ENCODE peak calls at places on chromosomes 1 and 21, in eight cellular contexts. One of them, this sample, is unnamed.
A peak's percentile ranks its signal among the peaks of the same experiment; 100 is the strongest.

GRCh38 chr1:33634806-33635205 is 162.4 kb downstream of the ZSCAN20 start:
- DNase-seq in CD8-positive, alpha-beta T cell: peak; percentile 44
- DNase-seq in nephron progenitor cell: peak; percentile 60
- DNase-seq in fibroblast of pulmonary artery: peak; percentile 20
- DNase-seq in fibroblast of mammary gland: peak; percentile 20
- DNase-seq in choroid plexus epithelial cell: peak; percentile 41
- DNase-seq in A673: peak; percentile 61
- DNase-seq in NB4: peak; percentile 50
- DNase-seq in this sample: no peak

GRCh38 chr1:53069265-53069662 is 7.3 kb downstream of the PODN start:
- DNase-seq in CD8-positive, alpha-beta T cell: no peak
- DNase-seq in nephron progenitor cell: no peak
- DNase-seq in fibroblast of pulmonary artery: no peak
- DNase-seq in fibroblast of mammary gland: no peak
- DNase-seq in choroid plexus epithelial cell: no peak
- DNase-seq in A673: no peak
- DNase-seq in NB4: no peak
- DNase-seq in this sample: peak; percentile 4

GRCh38 chr1:30305061-30305460 is 418.3 kb downstream of the MATN1 start:
- DNase-seq in CD8-positive, alpha-beta T cell: no peak
- DNase-seq in nephron progenitor cell: no peak
- DNase-seq in fibroblast of pulmonary artery: no peak
- DNase-seq in fibroblast of mammary gland: no peak
- DNase-seq in choroid plexus epithelial cell: no peak
- DNase-seq in A673: no peak
- DNase-seq in NB4: no peak
- DNase-seq in this sample: no peak

GRCh38 chr1:107140703-107141490 is at the start of gene NTNG1:
- DNase-seq in CD8-positive, alpha-beta T cell: no peak
- DNase-seq in nephron progenitor cell: peak; percentile 51
- DNase-seq in fibroblast of pulmonary artery: no peak
- DNase-seq in fibroblast of mammary gland: no peak
- DNase-seq in choroid plexus epithelial cell: no peak
- DNase-seq in A673: peak; percentile 79
- DNase-seq in NB4: no peak
- DNase-seq in this sample: peak; percentile 47

GRCh38 chr1:2346691-2347408 is 44.5 kb downstream of the MORN1 start:
- DNase-seq in CD8-positive, alpha-beta T cell: no peak
- DNase-seq in nephron progenitor cell: no peak
- DNase-seq in fibroblast of pulmonary artery: no peak
- DNase-seq in fibroblast of mammary gland: no peak
- DNase-seq in choroid plexus epithelial cell: no peak
- DNase-seq in A673: no peak
- DNase-seq in NB4: no peak
- DNase-seq in this sample: no peak

GRCh38 chr1:156805766-156806511 is 10.7 kb downstream of the SH2D2A start:
- DNase-seq in CD8-positive, alpha-beta T cell: no peak
- DNase-seq in nephron progenitor cell: no peak
- DNase-seq in fibroblast of pulmonary artery: peak; percentile 56
- DNase-seq in fibroblast of mammary gland: peak; percentile 96
- DNase-seq in choroid plexus epithelial cell: peak; percentile 87
- DNase-seq in A673: peak; percentile 53
- DNase-seq in NB4: no peak
- DNase-seq in this sample: no peak

GRCh38 chr1:169466259-169467230 is 19.2 kb downstream of the SLC19A2 start:
- DNase-seq in CD8-positive, alpha-beta T cell: no peak
- DNase-seq in nephron progenitor cell: no peak
- DNase-seq in fibroblast of pulmonary artery: peak; percentile 73
- DNase-seq in fibroblast of mammary gland: peak; percentile 61
- DNase-seq in choroid plexus epithelial cell: peak; percentile 70
- DNase-seq in A673: peak; percentile 61
- DNase-seq in NB4: peak; percentile 50
- DNase-seq in this sample: no peak

GRCh38 chr1:9239622-9240401 is 5.2 kb downstream of the H6PD start:
- DNase-seq in CD8-positive, alpha-beta T cell: peak; percentile 65
- DNase-seq in nephron progenitor cell: no peak
- DNase-seq in fibroblast of pulmonary artery: peak; percentile 89
- DNase-seq in fibroblast of mammary gland: peak; percentile 95
- DNase-seq in choroid plexus epithelial cell: peak; percentile 92
- DNase-seq in A673: no peak
- DNase-seq in NB4: peak; percentile 93
- DNase-seq in this sample: no peak

GRCh38 chr1:85356130-85356529 is 79.7 kb upstream of the BCL10 start:
- DNase-seq in CD8-positive, alpha-beta T cell: no peak
- DNase-seq in nephron progenitor cell: no peak
- DNase-seq in fibroblast of pulmonary artery: no peak
- DNase-seq in fibroblast of mammary gland: no peak
- DNase-seq in choroid plexus epithelial cell: no peak
- DNase-seq in A673: peak; percentile 94
- DNase-seq in NB4: no peak
- DNase-seq in this sample: no peak

GRCh38 chr1:221200464-221200863 is 321.2 kb downstream of the HLX start:
- DNase-seq in CD8-positive, alpha-beta T cell: no peak
- DNase-seq in nephron progenitor cell: no peak
- DNase-seq in fibroblast of pulmonary artery: no peak
- DNase-seq in fibroblast of mammary gland: no peak
- DNase-seq in choroid plexus epithelial cell: no peak
- DNase-seq in A673: no peak
- DNase-seq in NB4: no peak
- DNase-seq in this sample: no peak

GRCh38 chr1:201731592-201731991 is 97.4 kb upstream of the IPO9 start:
- DNase-seq in CD8-positive, alpha-beta T cell: no peak
- DNase-seq in nephron progenitor cell: no peak
- DNase-seq in fibroblast of pulmonary artery: no peak
- DNase-seq in fibroblast of mammary gland: no peak
- DNase-seq in choroid plexus epithelial cell: no peak
- DNase-seq in A673: no peak
- DNase-seq in NB4: no peak
- DNase-seq in this sample: no peak

GRCh38 chr1:88061830-88062177 is 622.3 kb upstream of the PKN2 start:
- DNase-seq in CD8-positive, alpha-beta T cell: no peak
- DNase-seq in nephron progenitor cell: no peak
- DNase-seq in fibroblast of pulmonary artery: no peak
- DNase-seq in fibroblast of mammary gland: no peak
- DNase-seq in choroid plexus epithelial cell: peak; percentile 2
- DNase-seq in A673: no peak
- DNase-seq in NB4: no peak
- DNase-seq in this sample: no peak

GRCh38 chr1:15409400-15410222 is at the start of gene EFHD2:
- DNase-seq in CD8-positive, alpha-beta T cell: peak; percentile 85
- DNase-seq in nephron progenitor cell: peak; percentile 86
- DNase-seq in fibroblast of pulmonary artery: peak; percentile 74
- DNase-seq in fibroblast of mammary gland: peak; percentile 63
- DNase-seq in choroid plexus epithelial cell: peak; percentile 78
- DNase-seq in A673: peak; percentile 93
- DNase-seq in NB4: peak; percentile 85
- DNase-seq in this sample: peak; percentile 84

GRCh38 chr21:34009193-34009592 is 64.2 kb upstream of the MRPS6 start:
- DNase-seq in CD8-positive, alpha-beta T cell: no peak
- DNase-seq in nephron progenitor cell: no peak
- DNase-seq in fibroblast of pulmonary artery: no peak
- DNase-seq in fibroblast of mammary gland: no peak
- DNase-seq in choroid plexus epithelial cell: no peak
- DNase-seq in A673: no peak
- DNase-seq in NB4: no peak
- DNase-seq in this sample: no peak

GRCh38 chr1:24216254-24216653 is 29.2 kb upstream of the IFNLR1 start:
- DNase-seq in CD8-positive, alpha-beta T cell: no peak
- DNase-seq in nephron progenitor cell: peak; percentile 45
- DNase-seq in fibroblast of pulmonary artery: no peak
- DNase-seq in fibroblast of mammary gland: no peak
- DNase-seq in choroid plexus epithelial cell: no peak
- DNase-seq in A673: no peak
- DNase-seq in NB4: no peak
- DNase-seq in this sample: no peak

GRCh38 chr1:62685431-62685859 is 2.7 kb downstream of the DOCK7 start:
- DNase-seq in CD8-positive, alpha-beta T cell: no peak
- DNase-seq in nephron progenitor cell: no peak
- DNase-seq in fibroblast of pulmonary artery: peak; percentile 4
- DNase-seq in fibroblast of mammary gland: peak; percentile 41
- DNase-seq in choroid plexus epithelial cell: peak; percentile 16
- DNase-seq in A673: no peak
- DNase-seq in NB4: no peak
- DNase-seq in this sample: no peak

GRCh38 chr1:95118019-95118499 is 904 bp downstream of the TLCD4 start:
- DNase-seq in CD8-positive, alpha-beta T cell: no peak
- DNase-seq in nephron progenitor cell: no peak
- DNase-seq in fibroblast of pulmonary artery: no peak
- DNase-seq in fibroblast of mammary gland: no peak
- DNase-seq in choroid plexus epithelial cell: no peak
- DNase-seq in A673: peak; percentile 12
- DNase-seq in NB4: peak; percentile 7
- DNase-seq in this sample: no peak

GRCh38 chr1:243686149-243686548 is 163.9 kb downstream of the AKT3 start:
- DNase-seq in CD8-positive, alpha-beta T cell: no peak
- DNase-seq in nephron progenitor cell: no peak
- DNase-seq in fibroblast of pulmonary artery: peak; percentile 8
- DNase-seq in fibroblast of mammary gland: peak; percentile 12
- DNase-seq in choroid plexus epithelial cell: peak; percentile 11
- DNase-seq in A673: no peak
- DNase-seq in NB4: no peak
- DNase-seq in this sample: no peak

GRCh38 chr1:47244339-47244862 is 12.4 kb upstream of the TAL1 start:
- DNase-seq in CD8-positive, alpha-beta T cell: no peak
- DNase-seq in nephron progenitor cell: no peak
- DNase-seq in fibroblast of pulmonary artery: no peak
- DNase-seq in fibroblast of mammary gland: no peak
- DNase-seq in choroid plexus epithelial cell: no peak
- DNase-seq in A673: no peak
- DNase-seq in NB4: no peak
- DNase-seq in this sample: no peak

GRCh38 chr1:216562383-216562782 is 139.1 kb upstream of the USH2A start:
- DNase-seq in CD8-positive, alpha-beta T cell: no peak
- DNase-seq in nephron progenitor cell: no peak
- DNase-seq in fibroblast of pulmonary artery: no peak
- DNase-seq in fibroblast of mammary gland: no peak
- DNase-seq in choroid plexus epithelial cell: peak; percentile 21
- DNase-seq in A673: peak; percentile 11
- DNase-seq in NB4: no peak
- DNase-seq in this sample: no peak

GRCh38 chr1:21499283-21499945 is 9.8 kb upstream of the ALPL start:
- DNase-seq in CD8-positive, alpha-beta T cell: no peak
- DNase-seq in nephron progenitor cell: no peak
- DNase-seq in fibroblast of pulmonary artery: no peak
- DNase-seq in fibroblast of mammary gland: no peak
- DNase-seq in choroid plexus epithelial cell: peak; percentile 50
- DNase-seq in A673: no peak
- DNase-seq in NB4: no peak
- DNase-seq in this sample: no peak

GRCh38 chr21:32256873-32257620 is 21.8 kb downstream of the MIS18A start:
- DNase-seq in CD8-positive, alpha-beta T cell: no peak
- DNase-seq in nephron progenitor cell: peak; percentile 14
- DNase-seq in fibroblast of pulmonary artery: peak; percentile 96
- DNase-seq in fibroblast of mammary gland: peak; percentile 90
- DNase-seq in choroid plexus epithelial cell: peak; percentile 92
- DNase-seq in A673: peak; percentile 55
- DNase-seq in NB4: no peak
- DNase-seq in this sample: no peak

DNA sequence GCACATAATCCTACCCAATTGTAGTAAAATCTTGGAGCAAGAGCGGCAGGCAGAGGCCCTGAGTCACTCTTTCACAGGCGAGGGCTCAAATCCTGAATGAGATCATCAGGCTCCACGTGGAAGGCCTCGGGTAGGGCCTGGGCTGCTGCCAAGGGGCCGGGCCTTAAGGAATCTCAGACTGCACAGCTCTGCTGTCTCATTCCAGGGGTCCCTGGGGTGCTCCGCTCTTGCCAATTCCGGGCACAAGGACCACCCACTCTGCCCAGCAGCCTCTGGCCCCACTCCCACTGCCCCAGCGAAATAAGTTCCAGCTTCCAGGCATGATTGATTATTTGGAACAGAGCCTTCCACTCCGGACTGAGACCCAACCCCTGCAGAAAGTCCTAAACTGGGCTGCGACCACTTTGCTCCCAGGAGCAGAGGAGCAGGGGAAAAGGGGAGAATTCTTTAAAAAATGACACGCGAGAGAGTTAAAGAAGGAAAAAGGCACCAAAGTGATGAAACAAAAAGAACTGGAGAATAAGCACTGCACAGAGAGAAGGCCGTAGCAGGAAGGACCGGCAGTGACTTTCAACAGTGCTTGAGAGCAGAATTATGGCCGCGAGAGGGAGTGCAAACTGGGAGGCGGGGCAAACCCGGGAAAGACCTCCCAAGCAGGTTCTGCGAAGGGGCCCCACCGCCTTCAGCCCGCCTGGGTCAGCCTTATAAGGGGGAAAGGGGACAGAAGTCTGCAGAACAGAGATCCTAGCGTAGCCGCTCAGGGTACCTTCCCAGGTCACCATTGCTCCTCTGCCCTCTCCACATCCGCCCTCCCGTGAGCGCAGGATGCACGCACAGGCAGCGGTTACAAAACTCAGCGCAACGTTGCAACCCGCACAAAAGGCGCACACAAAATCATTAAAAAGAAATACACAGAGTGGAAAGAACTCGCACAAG is 2.0 kb downstream of the ADAMTS1 start:
- DNase-seq in CD8-positive, alpha-beta T cell: no peak
- DNase-seq in nephron progenitor cell: peak; percentile 79
- DNase-seq in fibroblast of pulmonary artery: peak; percentile 97
- DNase-seq in fibroblast of mammary gland: peak; percentile 97
- DNase-seq in choroid plexus epithelial cell: peak; percentile 98
- DNase-seq in A673: peak; percentile 97
- DNase-seq in NB4: no peak
- DNase-seq in this sample: no peak
- TF ChIP-seq CTCF in CD8-positive, alpha-beta T cell: no peak
- TF ChIP-seq CTCF in nephron progenitor cell: no peak
- TF ChIP-seq CTCF in fibroblast of pulmonary artery: peak; percentile 35
- TF ChIP-seq CTCF in fibroblast of mammary gland: peak; percentile 24
- TF ChIP-seq CTCF in choroid plexus epithelial cell: peak; percentile 59
- TF ChIP-seq CTCF in A673: peak; percentile 56
- TF ChIP-seq CTCF in NB4: no peak
- TF ChIP-seq CTCF in this sample: no peak

GRCh38 chr1:103525607-103526507 is at the start of gene RNPC3:
- DNase-seq in CD8-positive, alpha-beta T cell: peak; percentile 94
- DNase-seq in nephron progenitor cell: peak; percentile 88
- DNase-seq in fibroblast of pulmonary artery: peak; percentile 96
- DNase-seq in fibroblast of mammary gland: peak; percentile 91
- DNase-seq in choroid plexus epithelial cell: peak; percentile 93
- DNase-seq in A673: peak; percentile 92
- DNase-seq in NB4: peak; percentile 83
- DNase-seq in this sample: peak; percentile 75
- TF ChIP-seq CTCF in CD8-positive, alpha-beta T cell: no peak
- TF ChIP-seq CTCF in nephron progenitor cell: no peak
- TF ChIP-seq CTCF in fibroblast of pulmonary artery: no peak
- TF ChIP-seq CTCF in fibroblast of mammary gland: no peak
- TF ChIP-seq CTCF in choroid plexus epithelial cell: peak; percentile 17
- TF ChIP-seq CTCF in A673: no peak
- TF ChIP-seq CTCF in NB4: no peak
- TF ChIP-seq CTCF in this sample: no peak

GRCh38 chr1:112508242-112509004 is at the start of gene WNT2B:
- DNase-seq in CD8-positive, alpha-beta T cell: peak; percentile 71
- DNase-seq in nephron progenitor cell: peak; percentile 51
- DNase-seq in fibroblast of pulmonary artery: no peak
- DNase-seq in fibroblast of mammary gland: no peak
- DNase-seq in choroid plexus epithelial cell: no peak
- DNase-seq in A673: peak; percentile 52
- DNase-seq in NB4: peak; percentile 49
- DNase-seq in this sample: peak; percentile 43
- TF ChIP-seq CTCF in CD8-positive, alpha-beta T cell: no peak
- TF ChIP-seq CTCF in nephron progenitor cell: no peak
- TF ChIP-seq CTCF in fibroblast of pulmonary artery: no peak
- TF ChIP-seq CTCF in fibroblast of mammary gland: no peak
- TF ChIP-seq CTCF in choroid plexus epithelial cell: no peak
- TF ChIP-seq CTCF in A673: peak; percentile 10
- TF ChIP-seq CTCF in NB4: no peak
- TF ChIP-seq CTCF in this sample: no peak

GRCh38 chr1:41025979-41026819 is 4.7 kb upstream of the SLFNL1 start:
- DNase-seq in CD8-positive, alpha-beta T cell: no peak
- DNase-seq in nephron progenitor cell: no peak
- DNase-seq in fibroblast of pulmonary artery: no peak
- DNase-seq in fibroblast of mammary gland: no peak
- DNase-seq in choroid plexus epithelial cell: no peak
- DNase-seq in A673: no peak
- DNase-seq in NB4: no peak
- DNase-seq in this sample: no peak
- TF ChIP-seq CTCF in CD8-positive, alpha-beta T cell: no peak
- TF ChIP-seq CTCF in nephron progenitor cell: no peak
- TF ChIP-seq CTCF in fibroblast of pulmonary artery: no peak
- TF ChIP-seq CTCF in fibroblast of mammary gland: no peak
- TF ChIP-seq CTCF in choroid plexus epithelial cell: no peak
- TF ChIP-seq CTCF in A673: no peak
- TF ChIP-seq CTCF in NB4: no peak
- TF ChIP-seq CTCF in this sample: no peak

This sample was measured in activated B cell treated with CpG ODN at 0.5 μM for 24 hours.